ENCODE peak calls at places on chromosome 15, in four cellular contexts. M is Caco-2; X is EL; I is stimulated activated CD4-positive, alpha-beta T cell treated with anti-CD3 and anti-CD28 coated beads, Interleukin-15, amount 100 ng/mL, for 1 hour. R is an unnamed sample.

GRCh38 chr15:34693053-34693744 is 61.6 kb downstream of the GJD2 start:
- DNase-seq in M (no peak), X (peak), I (no peak), R (peak)

GRCh38 chr15:25508369-25509002 is 69.7 kb upstream of the UBE3A start:
- DNase-seq in M (peak), X (peak), I (no peak), R (no peak)

GRCh38 chr15:68126415-68126814 is 72.3 kb downstream of the PIAS1 start:
- DNase-seq in M (no peak), X (no peak), I (no peak), R (no peak)

GRCh38 chr15:40936709-40937666 is 7.8 kb downstream of the DLL4 start:
- DNase-seq in M (no peak), X (no peak), I (no peak), R (peak)

GRCh38 chr15:44726568-44727461 is 9.5 kb upstream of the TRIM69 start:
- DNase-seq in M (peak), X (peak), I (peak), R (peak)

GRCh38 chr15:98943609-98944111 is 63.9 kb downstream of the PGPEP1L start:
- DNase-seq in M (no peak), X (no peak), I (no peak), R (peak)

GRCh38 chr15:60683156-60683555 is 204.2 kb upstream of the ICE2 start:
- DNase-seq in M (no peak), X (no peak), I (no peak), R (no peak)

GRCh38 chr15:62901916-62902554 is 140.5 kb upstream of the TPM1 start:
- DNase-seq in M (no peak), X (no peak), I (no peak), R (no peak)

GRCh38 chr15:31292391-31293020 is 34.1 kb upstream of the KLF13 start:
- DNase-seq in M (no peak), X (no peak), I (no peak), R (peak)

GRCh38 chr15:38440353-38441129 is 13.4 kb upstream of the FAM98B start:
- DNase-seq in M (peak), X (peak), I (peak), R (peak)

GRCh38 chr15:38253448-38253847 is 812 bp downstream of the SPRED1 start:
- DNase-seq in M (no peak), X (peak), I (no peak), R (peak)

GRCh38 chr15:28897861-28898608 is 12.3 kb downstream of the APBA2 start:
- DNase-seq in M (no peak), X (no peak), I (no peak), R (no peak)

GRCh38 chr15:42582569-42583235 is 7.3 kb downstream of the STARD9 start:
- DNase-seq in M (no peak), X (no peak), I (no peak), R (no peak)

GRCh38 chr15:91857772-91858171 is 4.3 kb downstream of the SLCO3A1 start:
- DNase-seq in M (no peak), X (no peak), I (no peak), R (no peak)

GRCh38 chr15:85667491-85668424 is 127.0 kb downstream of the KLHL25 start:
- DNase-seq in M (peak), X (peak), I (peak), R (peak)

GRCh38 chr15:62068071-62068786 is 1.5 kb downstream of the C2CD4A start:
- DNase-seq in M (peak), X (peak), I (no peak), R (peak)

GRCh38 chr15:52673734-52674133 is 5.5 kb downstream of the ATOSA start:
- DNase-seq in M (no peak), X (no peak), I (no peak), R (no peak)

GRCh38 chr15:88465633-88466219 is 1.5 kb downstream of the MRPL46 start:
- DNase-seq in M (peak), X (peak), I (no peak), R (peak)

GRCh38 chr15:87764461-87765236 is 491.9 kb downstream of the NTRK3 start:
- DNase-seq in M (no peak), X (peak), I (no peak), R (peak)

GRCh38 chr15:70513818-70514217 is 249.5 kb downstream of the UACA start:
- DNase-seq in M (no peak), X (no peak), I (no peak), R (no peak)

GRCh38 chr15:59168536-59168935 is 38.1 kb upstream of the LDHAL6B start:
- DNase-seq in M (no peak), X (peak), I (no peak), R (peak)

GRCh38 chr15:51266548-51266947 is 71.8 kb downstream of the CYP19A1 start:
- DNase-seq in M (no peak), X (peak), I (no peak), R (no peak)

GRCh38 chr15:28107894-28108255 is 8.8 kb upstream of the OCA2 start:
- DNase-seq in M (no peak), X (no peak), I (no peak), R (no peak)

GRCh38 chr15:80776420-80777045 is 2.6 kb upstream of the CEMIP start:
- DNase-seq in M (peak), X (peak), I (no peak), R (peak)

GRCh38 chr15:26807517-26808427 is 34.9 kb upstream of the GABRB3 start:
- DNase-seq in M (no peak), X (no peak), I (no peak), R (no peak)

GRCh38 chr15:85064710-85065109 is 83.1 kb downstream of the PDE8A start:
- DNase-seq in M (no peak), X (no peak), I (no peak), R (no peak)

GRCh38 chr15:70095387-70096214 is 2.1 kb downstream of the TLE3 start:
- DNase-seq in M (no peak), X (peak), I (peak), R (no peak)

GRCh38 chr15:92809880-92810361 is 90.2 kb upstream of the CHD2 start:
- DNase-seq in M (peak), X (peak), I (no peak), R (peak)

GRCh38 chr15:40922608-40923005 is 6.5 kb upstream of the DLL4 start:
- DNase-seq in M (no peak), X (no peak), I (no peak), R (no peak)

GRCh38 chr15:58628206-58629057 is 121.1 kb downstream of the ADAM10 start:
- DNase-seq in M (no peak), X (peak), I (no peak), R (peak)

GRCh38 chr15:42695527-42696071 is 41.3 kb downstream of the CDAN1 start:
- DNase-seq in M (no peak), X (no peak), I (no peak), R (no peak)

GRCh38 chr15:69976366-69976994 is 121.2 kb downstream of the TLE3 start:
- DNase-seq in M (peak), X (peak), I (no peak), R (peak)

GRCh38 chr15:27897481-27897880 is 201.6 kb downstream of the OCA2 start:
- DNase-seq in M (no peak), X (no peak), I (no peak), R (no peak)

GRCh38 chr15:80286055-80286454 is 34.0 kb upstream of the CTXND1 start:
- DNase-seq in M (no peak), X (no peak), I (no peak), R (no peak)

R was measured in M059J.